ENCODE peak calls at places on chromosome 3, in five cellular contexts. W is choroid plexus epithelial cell, P is RWPE1, O is cardiac muscle cell, C is A549. K is an unnamed sample.

GRCh38 chr3:14926592-14926991 is 20.8 kb upstream of the NR2C2 start:
- DNase-seq in C (no peak), P (no peak), W (no peak), O (no peak), K (no peak)

GRCh38 chr3:16060358-16060852 is 114.1 kb upstream of the GALNT15 start:
- DNase-seq in W (peak), O (peak), P (peak), C (peak), K (no peak)

GRCh38 chr3:72625616-72626337 is 222.5 kb downstream of the SHQ1 start:
- DNase-seq in C (peak), O (peak), P (peak), W (peak), K (no peak)

GRCh38 chr3:176208915-176209314 is 988.4 kb downstream of the TBL1XR1 start:
- DNase-seq in C (no peak), W (no peak), P (no peak), O (no peak), K (no peak)

GRCh38 chr3:60228823-60229222 is 1022.4 kb downstream of the FHIT start:
- DNase-seq in P (no peak), C (no peak), W (no peak), O (no peak), K (no peak)

GRCh38 chr3:150414273-150414672 is 6.2 kb downstream of the TSC22D2 start:
- DNase-seq in O (peak), C (no peak), W (peak), P (no peak), K (no peak)

GRCh38 chr3:178200316-178200715 is 335.9 kb upstream of the KCNMB2 start:
- DNase-seq in W (no peak), C (no peak), P (no peak), O (no peak), K (no peak)

GRCh38 chr3:98013428-98014349 is 21.4 kb downstream of the GABRR3 start:
- DNase-seq in C (peak), O (peak), W (peak), P (peak), K (no peak)

GRCh38 chr3:10495003-10495402 is 10.4 kb downstream of the ATP2B2 start:
- DNase-seq in C (peak), P (peak), O (peak), W (peak), K (no peak)

GRCh38 chr3:76585794-76586392 is 454.0 kb upstream of the ROBO2 start:
- DNase-seq in W (peak), C (peak), P (peak), O (peak), K (no peak)
- TF ChIP-seq CTCF in W (peak), C (peak), P (peak), O (peak), K (peak)

DNA sequence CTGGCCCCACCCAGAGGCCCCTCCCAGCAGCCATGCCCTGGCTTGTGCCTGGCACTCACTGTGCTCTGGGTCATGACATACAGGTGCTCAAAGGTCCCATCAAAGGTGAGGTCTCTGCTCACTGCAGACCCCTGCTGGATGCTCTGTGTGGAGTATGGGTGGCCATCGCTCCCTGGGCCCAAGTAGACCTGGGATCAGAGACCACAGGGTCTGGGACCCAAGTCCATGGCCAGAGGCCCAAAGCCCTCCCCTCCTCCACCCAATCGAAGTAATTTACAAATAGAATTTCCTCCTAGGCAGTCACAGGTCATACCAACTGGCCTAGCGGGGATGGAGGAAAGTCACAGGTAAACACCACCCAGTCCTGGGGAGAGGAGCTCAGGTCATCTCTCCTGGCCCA is 7.6 kb downstream of the PLXNB1 start:
- DNase-seq in W (no peak), P (no peak), O (no peak), C (no peak), K (no peak)
- TF ChIP-seq CTCF in W (peak), P (no peak), O (no peak), C (no peak), K (no peak)

GRCh38 chr3:11651900-11652299 is 8.2 kb upstream of the VGLL4 start:
- DNase-seq in O (peak), P (peak), C (peak), W (peak), K (no peak)
- TF ChIP-seq CTCF in O (peak), P (peak), C (peak), W (peak), K (peak)

DNA sequence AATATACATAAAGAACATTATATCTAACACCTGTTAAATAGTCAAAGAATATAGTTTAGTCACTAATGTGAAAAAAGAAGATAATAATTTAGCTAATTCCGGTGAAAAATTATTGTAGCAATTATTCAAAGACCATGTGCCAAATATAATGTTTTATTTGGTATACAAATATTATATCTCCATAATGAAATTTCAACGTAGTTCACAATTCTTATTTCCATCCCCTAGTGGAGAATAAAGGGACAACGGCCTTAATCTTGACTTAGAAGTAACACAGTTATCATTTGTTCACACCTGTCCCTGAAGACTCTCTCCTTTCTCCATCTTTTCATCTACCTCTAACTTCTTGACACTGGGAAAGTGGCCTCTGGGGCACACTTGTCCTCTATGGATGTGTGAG is 213.4 kb downstream of the ERC2 start:
- DNase-seq in O (no peak), W (peak), P (no peak), C (peak), K (no peak)
- TF ChIP-seq CTCF in O (peak), W (peak), P (peak), C (no peak), K (peak)

K was measured in type B pancreatic cell.